ENCODE peak calls at places on chromosomes 4 and X, in four cellular contexts. E is heart left ventricle, T is osteocyte, K is cardiac muscle cell. O is an unnamed sample.

GRCh38 chr4:129641179-129641578 is 545.2 kb downstream of the C4orf33 start:
- DNase-seq in K (peak), T (no peak), E (no peak), O (peak)

GRCh38 chrX:153851981-153852380 is 21.6 kb upstream of the PDZD4 start:
- DNase-seq in K (no peak), T (no peak), E (no peak), O (no peak)

GRCh38 chr4:87405421-87405820 is 14.4 kb upstream of the HSD17B11 start:
- DNase-seq in E (no peak), K (no peak), T (no peak), O (no peak)

GRCh38 chr4:825063-825968 is 613 bp downstream of the CPLX1 start:
- DNase-seq in K (peak), T (peak), E (peak), O (peak)

GRCh38 chrX:46957299-46957698 is 45.1 kb downstream of the JADE3 start:
- DNase-seq in T (no peak), K (no peak), E (no peak), O (no peak)

GRCh38 chr4:10590896-10591295 is 93.7 kb downstream of the CLNK start:
- DNase-seq in K (no peak), T (no peak), E (no peak), O (no peak)

GRCh38 chrX:28586291-28586690 is 955 bp upstream of the IL1RAPL1 start:
- DNase-seq in E (no peak), T (no peak), K (peak), O (no peak)

GRCh38 chr4:98802673-98803286 is 126.2 kb downstream of the EIF4E start:
- DNase-seq in T (no peak), K (no peak), E (no peak), O (no peak)

GRCh38 chrX:1910207-1910470 is 295.3 kb downstream of the ASMT start:
- DNase-seq in E (no peak), K (no peak), T (no peak), O (no peak)

GRCh38 chr4:70902577-70903281 is 560 bp downstream of the MOB1B start:
- DNase-seq in K (no peak), E (no peak), T (peak), O (peak)

GRCh38 chrX:18701621-18702361 is 5.7 kb upstream of the PPEF1 start:
- DNase-seq in T (no peak), E (no peak), K (no peak), O (no peak)

GRCh38 chr4:154160925-154161324 is 330.7 kb downstream of the DCHS2 start:
- DNase-seq in K (no peak), E (no peak), T (no peak), O (no peak)

GRCh38 chr4:139085141-139085540 is 69.6 kb downstream of the NOCT start:
- DNase-seq in E (no peak), T (no peak), K (no peak), O (peak)

GRCh38 chrX:12975670-12975965 is 708 bp downstream of the TMSB4X start:
- DNase-seq in T (no peak), E (peak), K (peak), O (no peak)

GRCh38 chrX:39896951-39897740 is 200.6 kb downstream of the BCOR start:
- DNase-seq in K (peak), E (no peak), T (no peak), O (no peak)

GRCh38 chrX:133229361-133229760 is 11.2 kb upstream of the TFDP3 start:
- DNase-seq in E (no peak), T (no peak), K (no peak), O (no peak)

GRCh38 chr4:8182858-8183725 is 16.0 kb upstream of the SH3TC1 start:
- DNase-seq in T (no peak), E (peak), K (no peak), O (no peak)

GRCh38 chr4:134695433-134695832 is 493.8 kb upstream of the PABPC4L start:
- DNase-seq in E (no peak), K (no peak), T (no peak), O (no peak)
- TF ChIP-seq CTCF in E (no peak), K (no peak), T (no peak), O (no peak)

GRCh38 chrX:49043987-49044281 is 777 bp upstream of the TFE3 start:
- DNase-seq in K (no peak), E (no peak), T (no peak), O (no peak)
- TF ChIP-seq CTCF in K (no peak), E (no peak), T (no peak), O (no peak)

DNA sequence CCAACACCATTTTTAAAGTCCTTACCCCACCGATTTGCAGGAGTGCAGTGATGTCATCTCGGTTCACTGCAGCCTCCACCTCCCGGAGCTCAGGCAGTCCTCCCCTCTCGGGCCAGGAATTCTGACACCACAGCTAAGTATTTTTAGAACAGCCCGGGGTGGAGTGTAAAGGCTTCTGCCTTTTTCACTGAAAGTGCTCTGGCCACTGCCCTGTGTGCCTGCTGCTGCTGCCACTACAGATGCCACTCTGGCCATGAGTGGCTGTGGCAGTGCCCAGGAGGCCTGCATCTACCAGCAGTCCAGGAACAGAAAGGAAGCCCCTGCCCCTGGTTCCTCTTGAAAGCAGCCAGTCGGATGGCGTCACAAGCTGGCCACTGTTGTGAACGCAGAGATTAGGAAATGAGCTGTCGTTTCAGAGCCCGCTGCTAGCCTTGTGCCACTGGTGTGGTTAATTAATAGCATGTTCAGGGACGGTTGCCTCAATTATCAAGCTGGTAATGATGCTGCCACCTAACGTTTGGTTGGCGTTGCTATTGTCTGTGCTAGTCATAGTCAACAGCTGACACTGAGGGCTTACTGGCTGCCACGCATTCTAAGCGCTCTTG is 23.6 kb upstream of the TBC1D14 start:
- DNase-seq in E (no peak), T (no peak), K (peak), O (no peak)
- TF ChIP-seq CTCF in E (peak), T (no peak), K (peak), O (peak)

GRCh38 chr4:47570816-47571215 is 85.7 kb downstream of the ATP10D start:
- DNase-seq in T (no peak), E (no peak), K (no peak), O (no peak)
- TF ChIP-seq CTCF in T (no peak), E (no peak), K (no peak), O (no peak)

GRCh38 chr4:185534534-185534849 is 815 bp downstream of the PDLIM3 start:
- DNase-seq in K (no peak), E (no peak), T (no peak), O (no peak)

GRCh38 chr4:185535818-185536729 is 767 bp upstream of the PDLIM3 start:
- DNase-seq in E (no peak), T (no peak), K (no peak), O (no peak)

GRCh38 chr4:185532327-185532726 is 3.0 kb downstream of the PDLIM3 start:
- DNase-seq in T (no peak), E (no peak), K (no peak), O (no peak)

GRCh38 chr4:185532795-185533324 is 2.4 kb downstream of the PDLIM3 start:
- DNase-seq in E (no peak), K (no peak), T (no peak), O (no peak)

GRCh38 chr4:185534850-185535761 is at the start of gene PDLIM3:
- DNase-seq in E (peak), T (no peak), K (peak), O (peak)
- TF ChIP-seq CTCF in E (no peak), T (no peak), K (no peak), O (no peak)

GRCh38 chrX:80014141-80014940 is at the start of gene TBX22:
- DNase-seq in T (no peak), E (no peak), K (no peak), O (no peak)
- TF ChIP-seq CTCF in T (no peak), E (no peak), K (no peak), O (no peak)

DNA sequence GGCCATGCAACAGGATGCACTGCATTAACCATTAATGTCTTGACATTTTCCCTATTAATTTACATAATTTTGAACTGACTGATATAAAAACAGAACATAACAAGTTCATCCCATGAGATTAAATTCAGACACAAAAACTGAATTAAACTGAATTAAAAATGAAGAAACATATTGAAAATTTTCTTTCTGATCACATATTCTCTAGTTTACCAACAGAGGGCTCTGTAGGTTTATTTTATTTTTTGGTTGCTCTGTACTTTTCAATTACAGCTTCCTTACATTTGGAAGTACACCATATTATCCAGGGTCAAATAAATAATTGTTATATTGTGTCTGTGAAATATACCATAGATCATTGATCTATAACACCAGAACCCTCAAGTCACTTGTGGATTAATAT is 27.3 kb upstream of the CT83 start:
- DNase-seq in K (peak), T (no peak), E (no peak), O (no peak)
- TF ChIP-seq CTCF in K (peak), T (peak), E (no peak), O (no peak)

GRCh38 chrX:112147206-112147605 is 64.6 kb upstream of the TRPC5 start:
- DNase-seq in K (peak), E (no peak), T (no peak), O (peak)
- TF ChIP-seq CTCF in K (peak), E (peak), T (peak), O (peak)

DNA sequence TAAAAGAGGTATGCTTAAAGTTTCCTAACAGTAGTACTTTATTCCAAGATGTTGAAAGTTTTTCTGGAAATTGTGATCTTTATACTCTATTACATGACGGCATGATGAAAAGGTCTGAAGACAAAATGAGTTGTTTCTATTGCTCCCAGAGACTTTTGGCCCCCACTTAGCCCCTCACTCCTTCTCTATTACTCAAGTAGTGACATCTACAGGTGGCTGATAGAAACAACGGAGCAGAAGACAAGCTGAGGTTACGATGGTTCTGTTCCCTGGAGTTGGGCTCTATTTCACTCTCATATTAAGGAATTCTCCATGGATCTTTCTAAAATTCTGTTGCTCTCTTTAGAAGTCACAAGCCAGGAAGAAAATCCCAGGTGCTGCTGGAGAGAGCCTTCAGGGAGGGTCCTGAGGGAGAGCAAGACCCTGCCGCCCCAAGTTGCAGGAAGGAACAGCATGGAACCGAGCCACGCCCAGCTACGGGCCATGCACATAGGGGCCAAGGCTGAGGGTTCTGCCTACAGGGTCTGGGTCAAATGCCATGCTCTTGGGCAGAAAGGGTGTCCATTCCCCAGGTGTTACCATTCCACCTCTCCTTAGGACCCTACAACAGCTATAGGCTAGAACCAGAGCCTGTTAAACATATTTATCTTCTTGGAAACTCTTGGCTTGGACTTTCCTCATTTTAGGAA is 22.7 kb downstream of the RPL9 start:
- DNase-seq in T (no peak), E (no peak), K (no peak), O (no peak)
- TF ChIP-seq CTCF in T (peak), E (no peak), K (no peak), O (no peak)